ENCODE peak calls at places on chromosomes 1 and 21, in nine cellular contexts. One of them, this sample, is unnamed.

GRCh38 chr21:46097826-46098286 is at the start of gene COL6A2:
- DNase-seq in heart left ventricle: peak
- DNase-seq in tibial artery: peak
- DNase-seq in CD4-positive, alpha-beta T cell: no peak
- DNase-seq in Calu3: peak
- DNase-seq in progenitor cell of endocrine pancreas: peak
- DNase-seq in AG09309: no peak
- DNase-seq in mucosa of descending colon: peak
- DNase-seq in BJ: no peak
- DNase-seq in this sample: peak

GRCh38 chr21:19607983-19608668 is 1204.5 kb upstream of the TMPRSS15 start:
- DNase-seq in heart left ventricle: no peak
- DNase-seq in tibial artery: no peak
- DNase-seq in CD4-positive, alpha-beta T cell: no peak
- DNase-seq in Calu3: no peak
- DNase-seq in progenitor cell of endocrine pancreas: no peak
- DNase-seq in AG09309: no peak
- DNase-seq in mucosa of descending colon: no peak
- DNase-seq in BJ: no peak
- DNase-seq in this sample: no peak

GRCh38 chr1:54557956-54558355 is 9.9 kb downstream of the ACOT11 start:
- DNase-seq in heart left ventricle: no peak
- DNase-seq in tibial artery: no peak
- DNase-seq in CD4-positive, alpha-beta T cell: no peak
- DNase-seq in Calu3: no peak
- DNase-seq in progenitor cell of endocrine pancreas: no peak
- DNase-seq in AG09309: no peak
- DNase-seq in mucosa of descending colon: no peak
- DNase-seq in BJ: no peak
- DNase-seq in this sample: no peak

GRCh38 chr1:7127322-7128050 is 342.2 kb downstream of the CAMTA1 start:
- DNase-seq in heart left ventricle: no peak
- DNase-seq in tibial artery: no peak
- DNase-seq in CD4-positive, alpha-beta T cell: no peak
- DNase-seq in Calu3: no peak
- DNase-seq in progenitor cell of endocrine pancreas: no peak
- DNase-seq in AG09309: no peak
- DNase-seq in mucosa of descending colon: no peak
- DNase-seq in BJ: no peak
- DNase-seq in this sample: no peak

GRCh38 chr1:5099558-5099957 is 445.1 kb downstream of the AJAP1 start:
- DNase-seq in heart left ventricle: no peak
- DNase-seq in tibial artery: no peak
- DNase-seq in CD4-positive, alpha-beta T cell: no peak
- DNase-seq in Calu3: no peak
- DNase-seq in progenitor cell of endocrine pancreas: no peak
- DNase-seq in AG09309: no peak
- DNase-seq in mucosa of descending colon: no peak
- DNase-seq in BJ: no peak
- DNase-seq in this sample: no peak

GRCh38 chr1:216723274-216723780 is at the start of gene ESRRG:
- DNase-seq in heart left ventricle: peak
- DNase-seq in tibial artery: no peak
- DNase-seq in CD4-positive, alpha-beta T cell: no peak
- DNase-seq in Calu3: peak
- DNase-seq in progenitor cell of endocrine pancreas: peak
- DNase-seq in AG09309: no peak
- DNase-seq in mucosa of descending colon: peak
- DNase-seq in BJ: no peak
- DNase-seq in this sample: no peak

GRCh38 chr1:63691672-63692425 is 82.0 kb upstream of the ROR1 start:
- DNase-seq in heart left ventricle: no peak
- DNase-seq in tibial artery: peak
- DNase-seq in CD4-positive, alpha-beta T cell: no peak
- DNase-seq in Calu3: peak
- DNase-seq in progenitor cell of endocrine pancreas: no peak
- DNase-seq in AG09309: peak
- DNase-seq in mucosa of descending colon: no peak
- DNase-seq in BJ: peak
- DNase-seq in this sample: peak

GRCh38 chr1:160853756-160854155 is 8.9 kb downstream of the CD244 start:
- DNase-seq in heart left ventricle: no peak
- DNase-seq in tibial artery: no peak
- DNase-seq in CD4-positive, alpha-beta T cell: no peak
- DNase-seq in Calu3: no peak
- DNase-seq in progenitor cell of endocrine pancreas: no peak
- DNase-seq in AG09309: no peak
- DNase-seq in mucosa of descending colon: no peak
- DNase-seq in BJ: no peak
- DNase-seq in this sample: peak

GRCh38 chr1:152473887-152474537 is 36.6 kb upstream of the LCE5A start:
- DNase-seq in heart left ventricle: no peak
- DNase-seq in tibial artery: no peak
- DNase-seq in CD4-positive, alpha-beta T cell: no peak
- DNase-seq in Calu3: no peak
- DNase-seq in progenitor cell of endocrine pancreas: no peak
- DNase-seq in AG09309: no peak
- DNase-seq in mucosa of descending colon: no peak
- DNase-seq in BJ: no peak
- DNase-seq in this sample: no peak

GRCh38 chr1:176119549-176119948 is 87.5 kb downstream of the COP1 start:
- DNase-seq in heart left ventricle: no peak
- DNase-seq in tibial artery: no peak
- DNase-seq in CD4-positive, alpha-beta T cell: no peak
- DNase-seq in Calu3: peak
- DNase-seq in progenitor cell of endocrine pancreas: no peak
- DNase-seq in AG09309: peak
- DNase-seq in mucosa of descending colon: no peak
- DNase-seq in BJ: no peak
- DNase-seq in this sample: no peak

GRCh38 chr1:43285269-43285986 is at the start of gene C1orf210:
- DNase-seq in heart left ventricle: peak
- DNase-seq in tibial artery: no peak
- DNase-seq in CD4-positive, alpha-beta T cell: no peak
- DNase-seq in Calu3: peak
- DNase-seq in progenitor cell of endocrine pancreas: peak
- DNase-seq in AG09309: no peak
- DNase-seq in mucosa of descending colon: peak
- DNase-seq in BJ: no peak
- DNase-seq in this sample: no peak

GRCh38 chr1:172343246-172344099 is 77.0 kb upstream of the C1orf105 start:
- DNase-seq in heart left ventricle: no peak
- DNase-seq in tibial artery: no peak
- DNase-seq in CD4-positive, alpha-beta T cell: no peak
- DNase-seq in Calu3: no peak
- DNase-seq in progenitor cell of endocrine pancreas: no peak
- DNase-seq in AG09309: peak
- DNase-seq in mucosa of descending colon: no peak
- DNase-seq in BJ: peak
- DNase-seq in this sample: no peak

GRCh38 chr1:220775238-220775853 is 11.4 kb upstream of the MTARC1 start:
- DNase-seq in heart left ventricle: no peak
- DNase-seq in tibial artery: no peak
- DNase-seq in CD4-positive, alpha-beta T cell: no peak
- DNase-seq in Calu3: peak
- DNase-seq in progenitor cell of endocrine pancreas: no peak
- DNase-seq in AG09309: no peak
- DNase-seq in mucosa of descending colon: peak
- DNase-seq in BJ: no peak
- DNase-seq in this sample: peak

GRCh38 chr1:99777752-99778151 is 11.3 kb upstream of the FRRS1 start:
- DNase-seq in heart left ventricle: no peak
- DNase-seq in tibial artery: no peak
- DNase-seq in CD4-positive, alpha-beta T cell: no peak
- DNase-seq in Calu3: no peak
- DNase-seq in progenitor cell of endocrine pancreas: no peak
- DNase-seq in AG09309: no peak
- DNase-seq in mucosa of descending colon: no peak
- DNase-seq in BJ: no peak
- DNase-seq in this sample: no peak

GRCh38 chr1:150619576-150620509 is 9.6 kb downstream of the ENSA start:
- DNase-seq in heart left ventricle: peak
- DNase-seq in tibial artery: no peak
- DNase-seq in CD4-positive, alpha-beta T cell: no peak
- DNase-seq in Calu3: peak
- DNase-seq in progenitor cell of endocrine pancreas: no peak
- DNase-seq in AG09309: peak
- DNase-seq in mucosa of descending colon: no peak
- DNase-seq in BJ: no peak
- DNase-seq in this sample: no peak

GRCh38 chr1:177794316-177794991 is 175.4 kb downstream of the SEC16B start:
- DNase-seq in heart left ventricle: no peak
- DNase-seq in tibial artery: no peak
- DNase-seq in CD4-positive, alpha-beta T cell: no peak
- DNase-seq in Calu3: no peak
- DNase-seq in progenitor cell of endocrine pancreas: no peak
- DNase-seq in AG09309: no peak
- DNase-seq in mucosa of descending colon: no peak
- DNase-seq in BJ: no peak
- DNase-seq in this sample: no peak

GRCh38 chr1:172742599-172743500 is 83.9 kb downstream of the FASLG start:
- DNase-seq in heart left ventricle: no peak
- DNase-seq in tibial artery: no peak
- DNase-seq in CD4-positive, alpha-beta T cell: no peak
- DNase-seq in Calu3: peak
- DNase-seq in progenitor cell of endocrine pancreas: no peak
- DNase-seq in AG09309: no peak
- DNase-seq in mucosa of descending colon: no peak
- DNase-seq in BJ: no peak
- DNase-seq in this sample: no peak

GRCh38 chr1:52157582-52157981 is 15.7 kb downstream of the ZFYVE9 start:
- DNase-seq in heart left ventricle: no peak
- DNase-seq in tibial artery: no peak
- DNase-seq in CD4-positive, alpha-beta T cell: no peak
- DNase-seq in Calu3: no peak
- DNase-seq in progenitor cell of endocrine pancreas: no peak
- DNase-seq in AG09309: no peak
- DNase-seq in mucosa of descending colon: no peak
- DNase-seq in BJ: no peak
- DNase-seq in this sample: no peak

GRCh38 chr1:83123019-83123418 is 875.9 kb downstream of the TTLL7 start:
- DNase-seq in heart left ventricle: no peak
- DNase-seq in tibial artery: no peak
- DNase-seq in CD4-positive, alpha-beta T cell: no peak
- DNase-seq in Calu3: no peak
- DNase-seq in progenitor cell of endocrine pancreas: no peak
- DNase-seq in AG09309: no peak
- DNase-seq in mucosa of descending colon: no peak
- DNase-seq in BJ: no peak
- DNase-seq in this sample: no peak

GRCh38 chr1:174068000-174068399 is 45.8 kb upstream of the RC3H1 start:
- DNase-seq in heart left ventricle: no peak
- DNase-seq in tibial artery: no peak
- DNase-seq in CD4-positive, alpha-beta T cell: no peak
- DNase-seq in Calu3: no peak
- DNase-seq in progenitor cell of endocrine pancreas: no peak
- DNase-seq in AG09309: no peak
- DNase-seq in mucosa of descending colon: no peak
- DNase-seq in BJ: no peak
- DNase-seq in this sample: no peak

GRCh38 chr21:17823846-17824245 is 4.7 kb upstream of the C21orf91 start:
- DNase-seq in heart left ventricle: no peak
- DNase-seq in tibial artery: no peak
- DNase-seq in CD4-positive, alpha-beta T cell: no peak
- DNase-seq in Calu3: no peak
- DNase-seq in progenitor cell of endocrine pancreas: no peak
- DNase-seq in AG09309: no peak
- DNase-seq in mucosa of descending colon: no peak
- DNase-seq in BJ: no peak
- DNase-seq in this sample: no peak

GRCh38 chr1:156233421-156234127 is 8.4 kb upstream of the BGLAP start:
- DNase-seq in heart left ventricle: no peak
- DNase-seq in tibial artery: no peak
- DNase-seq in CD4-positive, alpha-beta T cell: no peak
- DNase-seq in Calu3: no peak
- DNase-seq in progenitor cell of endocrine pancreas: no peak
- DNase-seq in AG09309: peak
- DNase-seq in mucosa of descending colon: no peak
- DNase-seq in BJ: peak
- DNase-seq in this sample: no peak

GRCh38 chr1:39132505-39133339 is 71.8 kb upstream of the MACF1 start:
- DNase-seq in heart left ventricle: peak
- DNase-seq in tibial artery: peak
- DNase-seq in CD4-positive, alpha-beta T cell: no peak
- DNase-seq in Calu3: peak
- DNase-seq in progenitor cell of endocrine pancreas: peak
- DNase-seq in AG09309: no peak
- DNase-seq in mucosa of descending colon: peak
- DNase-seq in BJ: no peak
- DNase-seq in this sample: no peak
- TF ChIP-seq CTCF in heart left ventricle: peak
- TF ChIP-seq CTCF in tibial artery: peak
- TF ChIP-seq CTCF in CD4-positive, alpha-beta T cell: no peak
- TF ChIP-seq CTCF in Calu3: peak
- TF ChIP-seq CTCF in progenitor cell of endocrine pancreas: peak
- TF ChIP-seq CTCF in AG09309: no peak
- TF ChIP-seq CTCF in mucosa of descending colon: peak
- TF ChIP-seq CTCF in BJ: no peak
- TF ChIP-seq CTCF in this sample: peak

GRCh38 chr21:36661511-36662309 is 37.2 kb upstream of the SIM2 start:
- DNase-seq in heart left ventricle: peak
- DNase-seq in tibial artery: no peak
- DNase-seq in CD4-positive, alpha-beta T cell: no peak
- DNase-seq in Calu3: peak
- DNase-seq in progenitor cell of endocrine pancreas: no peak
- DNase-seq in AG09309: no peak
- DNase-seq in mucosa of descending colon: no peak
- DNase-seq in BJ: no peak
- DNase-seq in this sample: no peak
- TF ChIP-seq CTCF in heart left ventricle: peak
- TF ChIP-seq CTCF in tibial artery: no peak
- TF ChIP-seq CTCF in CD4-positive, alpha-beta T cell: no peak
- TF ChIP-seq CTCF in Calu3: peak
- TF ChIP-seq CTCF in progenitor cell of endocrine pancreas: peak
- TF ChIP-seq CTCF in AG09309: peak
- TF ChIP-seq CTCF in mucosa of descending colon: no peak
- TF ChIP-seq CTCF in BJ: peak
- TF ChIP-seq CTCF in this sample: peak

GRCh38 chr1:60970081-60970509 is 112.3 kb upstream of the NFIA start:
- DNase-seq in heart left ventricle: no peak
- DNase-seq in tibial artery: no peak
- DNase-seq in CD4-positive, alpha-beta T cell: no peak
- DNase-seq in Calu3: no peak
- DNase-seq in progenitor cell of endocrine pancreas: no peak
- DNase-seq in AG09309: peak
- DNase-seq in mucosa of descending colon: no peak
- DNase-seq in BJ: no peak
- DNase-seq in this sample: no peak
- TF ChIP-seq CTCF in heart left ventricle: peak
- TF ChIP-seq CTCF in tibial artery: peak
- TF ChIP-seq CTCF in CD4-positive, alpha-beta T cell: no peak
- TF ChIP-seq CTCF in Calu3: no peak
- TF ChIP-seq CTCF in progenitor cell of endocrine pancreas: peak
- TF ChIP-seq CTCF in AG09309: peak
- TF ChIP-seq CTCF in mucosa of descending colon: no peak
- TF ChIP-seq CTCF in BJ: peak
- TF ChIP-seq CTCF in this sample: peak

DNA sequence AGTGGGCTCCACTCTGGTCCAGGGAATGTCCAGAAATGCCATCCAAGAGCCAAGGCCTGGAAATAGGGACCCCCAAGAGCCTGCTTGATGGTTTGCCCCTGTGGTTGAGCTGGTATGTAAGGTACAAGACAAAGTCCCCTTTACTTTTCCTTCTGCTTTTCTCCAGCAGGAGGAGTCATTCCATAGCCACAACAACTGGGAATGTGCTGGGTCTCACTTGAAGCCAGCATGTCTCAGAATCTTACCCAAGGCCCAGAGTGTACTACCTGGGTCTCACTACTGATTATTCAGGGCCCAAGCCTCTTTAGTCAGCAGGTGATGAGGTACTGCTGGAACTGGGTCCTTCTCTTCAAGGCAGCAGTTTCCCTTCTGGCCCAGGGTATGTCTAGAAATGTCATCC is 62.1 kb upstream of the CD55 start:
- DNase-seq in heart left ventricle: no peak
- DNase-seq in tibial artery: no peak
- DNase-seq in CD4-positive, alpha-beta T cell: no peak
- DNase-seq in Calu3: peak
- DNase-seq in progenitor cell of endocrine pancreas: no peak
- DNase-seq in AG09309: peak
- DNase-seq in mucosa of descending colon: no peak
- DNase-seq in BJ: no peak
- DNase-seq in this sample: no peak
- TF ChIP-seq CTCF in heart left ventricle: peak
- TF ChIP-seq CTCF in tibial artery: no peak
- TF ChIP-seq CTCF in CD4-positive, alpha-beta T cell: no peak
- TF ChIP-seq CTCF in Calu3: peak
- TF ChIP-seq CTCF in progenitor cell of endocrine pancreas: peak
- TF ChIP-seq CTCF in AG09309: peak
- TF ChIP-seq CTCF in mucosa of descending colon: peak
- TF ChIP-seq CTCF in BJ: peak
- TF ChIP-seq CTCF in this sample: no peak

This sample was measured in osteocyte.